ENCODE peak calls at places on chromosomes 2 and 18, in six cellular contexts. S is neural progenitor cell, B is GM23338, R is mesenchymal stem cell, I is right cardiac atrium, N is heart right ventricle. C is an unnamed sample.

GRCh38 chr2:120486946-120487345 is 141.0 kb downstream of the INHBB start:
- DNase-seq in I (no peak), N (no peak), R (peak), S (no peak), B (no peak), C (no peak)

GRCh38 chr2:1234731-1235308 is 178.4 kb upstream of the TPO start:
- DNase-seq in B (no peak), I (no peak), S (no peak), R (no peak), N (no peak), C (no peak)

GRCh38 chr2:51490576-51491234 is 458.8 kb upstream of the NRXN1 start:
- DNase-seq in R (no peak), B (no peak), I (no peak), S (no peak), N (no peak), C (no peak)

GRCh38 chr2:25198209-25198525 is 29.8 kb upstream of the POMC start:
- DNase-seq in R (no peak), N (no peak), S (no peak), B (no peak), I (no peak), C (no peak)

GRCh38 chr2:101909760-101910159 is 82.0 kb upstream of the IL1R2 start:
- DNase-seq in N (no peak), R (no peak), I (no peak), B (no peak), S (no peak), C (no peak)

GRCh38 chr2:146579154-146579930 is 1265.5 kb upstream of the ACVR2A start:
- DNase-seq in S (no peak), R (peak), N (no peak), I (no peak), B (no peak), C (no peak)

GRCh38 chr2:47601518-47602015 is 181.4 kb upstream of the MSH6 start:
- DNase-seq in N (no peak), B (no peak), I (no peak), R (no peak), S (peak), C (no peak)

GRCh38 chr18:2914844-2915243 is 68.0 kb downstream of the EMILIN2 start:
- DNase-seq in I (peak), B (no peak), S (no peak), R (no peak), N (no peak), C (no peak)

GRCh38 chr2:218301176-218301819 is 9.0 kb upstream of the TMBIM1 start:
- DNase-seq in I (peak), S (peak), R (peak), B (peak), N (peak), C (peak)

GRCh38 chr18:35289293-35290069 is 548 bp downstream of the ZSCAN30 start:
- DNase-seq in N (peak), B (peak), R (peak), S (peak), I (peak), C (no peak)

GRCh38 chr18:8760984-8761383 is 55.6 kb downstream of the MTCL1 start:
- DNase-seq in S (no peak), I (no peak), B (no peak), N (no peak), R (no peak), C (no peak)

GRCh38 chr2:160379399-160379798 is 114.2 kb downstream of the RBMS1 start:
- DNase-seq in B (no peak), I (peak), S (no peak), N (no peak), R (peak), C (no peak)

GRCh38 chr18:57574866-57575265 is 11.6 kb downstream of the FECH start:
- DNase-seq in I (no peak), B (no peak), N (no peak), R (no peak), S (no peak), C (no peak)

GRCh38 chr18:55073116-55073515 is 113.9 kb upstream of the CCDC68 start:
- DNase-seq in I (no peak), S (no peak), R (no peak), N (no peak), B (no peak), C (no peak)

GRCh38 chr2:219230201-219230540 is 565 bp downstream of the ANKZF1 start:
- DNase-seq in S (peak), I (peak), B (peak), R (peak), N (no peak), C (no peak)

GRCh38 chr2:7375901-7376300 is 458.7 kb downstream of the RNF144A start:
- DNase-seq in R (no peak), S (no peak), B (no peak), I (no peak), N (no peak), C (no peak)

GRCh38 chr2:20042531-20042930 is 8.9 kb downstream of the LAPTM4A start:
- DNase-seq in I (no peak), B (no peak), S (no peak), R (peak), N (no peak), C (no peak)

GRCh38 chr2:197604117-197604516 is 71.3 kb downstream of the RFTN2 start:
- DNase-seq in S (no peak), I (no peak), R (no peak), B (no peak), N (no peak), C (no peak)

GRCh38 chr2:239344857-239345216 is 56.0 kb downstream of the HDAC4 start:
- DNase-seq in S (no peak), B (no peak), R (no peak), I (peak), N (no peak), C (peak)

GRCh38 chr2:157336137-157336721 is 10.6 kb upstream of the ERMN start:
- DNase-seq in I (no peak), N (peak), R (peak), B (peak), S (peak), C (no peak)

DNA sequence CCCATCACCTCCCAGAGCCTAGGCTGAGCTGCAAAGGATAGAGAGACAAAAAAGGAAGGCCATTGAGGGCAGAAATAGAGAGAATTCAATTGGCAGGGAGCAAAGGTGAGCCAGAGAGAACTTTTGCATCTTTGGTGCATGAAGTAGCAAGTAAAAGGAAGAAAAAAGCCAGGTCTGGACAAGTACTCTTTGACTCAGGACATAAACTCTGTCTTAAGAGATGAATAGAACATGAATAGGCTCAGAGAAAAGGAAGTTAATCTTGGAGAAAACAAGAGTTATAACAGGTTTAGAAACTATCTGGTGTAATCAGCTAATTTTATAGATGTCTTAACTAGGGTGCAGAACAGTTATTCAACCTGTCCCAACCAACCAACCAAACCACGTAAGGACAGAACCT is 95.2 kb downstream of the CNTNAP5 start:
- DNase-seq in N (no peak), B (peak), R (no peak), S (no peak), I (no peak), C (no peak)
- H3K27ac ChIP-seq in N (no peak), B (no peak), R (no peak), S (no peak), I (no peak), C (no peak)

DNA sequence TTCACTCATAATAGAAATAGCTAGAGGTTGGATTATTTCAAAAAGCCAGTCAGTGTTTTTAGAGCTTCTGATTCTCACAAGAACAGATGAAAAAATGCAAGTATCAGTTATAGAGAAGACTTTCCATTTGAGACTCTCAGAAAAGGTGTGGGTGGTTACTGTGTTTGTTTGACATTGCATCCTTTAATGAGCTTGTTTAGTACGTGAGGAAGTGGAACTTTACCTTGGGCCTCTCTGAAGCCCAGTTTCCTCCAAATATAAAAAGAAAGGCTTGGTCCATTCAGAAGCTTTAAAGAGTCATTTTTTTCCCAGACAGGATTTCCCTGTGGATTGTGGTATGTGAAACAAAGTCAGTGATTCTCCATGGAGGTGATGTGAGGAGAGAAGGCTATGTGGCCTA is 89.9 kb upstream of the RANBP2 start:
- DNase-seq in B (no peak), R (no peak), I (no peak), S (no peak), N (no peak), C (no peak)
- H3K4me3 ChIP-seq in B (no peak), R (no peak), I (no peak), S (no peak), N (no peak), C (no peak)

DNA sequence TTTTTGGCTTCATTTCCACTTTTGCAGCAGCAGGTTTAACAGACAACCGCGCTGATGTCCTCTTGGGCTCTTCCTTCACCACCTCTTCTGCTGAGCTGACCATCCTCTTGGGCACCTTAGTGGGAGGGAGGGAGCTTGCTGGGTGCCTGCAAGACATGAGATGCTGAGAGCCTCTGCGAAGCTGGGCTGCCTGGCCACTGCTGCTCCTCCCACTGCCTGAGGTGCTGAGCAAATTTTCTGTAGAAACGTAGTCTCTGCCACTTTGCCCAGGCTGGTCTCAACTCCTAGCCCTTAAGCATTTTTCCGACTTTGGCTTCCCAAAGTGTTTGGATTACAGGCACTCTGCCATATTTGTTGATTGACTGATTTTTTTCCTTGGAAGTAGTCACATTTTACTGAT is 422.2 kb upstream of the MC4R start:
- DNase-seq in N (no peak), S (no peak), B (no peak), I (no peak), R (no peak), C (no peak)
- H3K27ac ChIP-seq in N (no peak), S (no peak), B (no peak), I (no peak), R (no peak), C (no peak)

DNA sequence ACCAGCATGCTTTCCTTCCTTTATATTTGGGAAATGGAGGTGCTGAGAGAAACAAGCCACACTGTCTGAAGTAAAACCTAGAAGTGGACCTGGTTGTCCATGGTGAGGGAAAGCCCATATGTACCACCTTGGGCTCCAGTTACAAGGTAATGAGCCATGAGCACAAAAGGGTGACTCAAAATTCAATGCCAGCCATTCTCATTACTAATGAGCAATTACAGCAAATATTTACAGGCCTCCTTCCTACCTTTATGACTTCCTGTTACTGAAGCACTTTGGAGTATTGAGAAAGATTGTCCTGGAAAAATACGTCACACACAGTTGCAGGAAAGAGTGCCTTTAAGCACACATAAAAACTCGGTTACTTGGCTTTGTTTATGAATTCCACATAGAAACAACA is 9.1 kb downstream of the EPAS1 start:
- DNase-seq in N (no peak), B (no peak), R (peak), I (no peak), S (no peak), C (no peak)
- H3K4me3 ChIP-seq in N (no peak), B (no peak), R (no peak), I (no peak), S (no peak), C (peak)

DNA sequence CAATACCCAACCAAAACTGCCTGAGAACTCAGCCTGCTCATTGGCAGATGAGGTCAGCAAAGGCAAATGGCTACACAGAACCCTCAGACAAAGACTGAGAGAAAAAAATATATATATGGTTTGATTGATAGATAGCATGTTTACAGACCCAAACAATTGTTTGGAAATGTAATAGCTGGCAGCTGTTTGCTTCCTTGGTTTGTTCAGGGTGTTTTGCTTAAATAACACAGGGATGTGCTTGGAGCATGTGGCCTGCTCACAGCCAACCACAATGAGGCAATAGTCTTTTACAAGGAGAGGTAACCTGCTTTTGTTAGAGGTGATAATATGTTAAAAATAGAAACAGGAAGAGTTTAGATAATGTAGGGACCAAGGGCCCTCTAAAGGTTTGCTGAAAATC is 84.5 kb downstream of the PDK1 start:
- DNase-seq in S (no peak), B (no peak), I (no peak), N (no peak), R (no peak), C (no peak)
- H3K27ac ChIP-seq in S (no peak), B (no peak), I (no peak), N (no peak), R (no peak), C (no peak)